ENCODE peak calls at places on chromosomes 6 and 20, in eight cellular contexts. N is cardiac fibroblast, P is fibroblast of lung, B is epithelial cell of esophagus, V is HL-60, J is choroid plexus epithelial cell, H is uterus, K is GM23338. G is an unnamed sample.

GRCh38 chr6:109458774-109459531 is 3.4 kb upstream of the MICAL1 start:
- DNase-seq in N (no peak), P (no peak), B (peak; percentile 19), V (peak; percentile 54), J (no peak), H (no peak), K (no peak), G (no peak)

GRCh38 chr6:148934534-148934933 is 187.7 kb downstream of the UST start:
- DNase-seq in N (peak; percentile 69), P (peak; percentile 40), B (peak; percentile 15), V (no peak), J (peak; percentile 26), H (peak; percentile 47), K (no peak), G (no peak)

GRCh38 chr6:111972714-111973678 is 80.9 kb upstream of the CCN6 start:
- DNase-seq in N (peak; percentile 98), P (peak; percentile 96), B (peak; percentile 92), V (no peak), J (peak; percentile 97), H (peak; percentile 78), K (peak; percentile 17), G (peak; percentile 88)

GRCh38 chr6:49787176-49787575 is at the start of gene PGK2:
- DNase-seq in N (peak; percentile 0), P (no peak), B (no peak), V (no peak), J (no peak), H (no peak), K (peak; percentile 88), G (no peak)

GRCh38 chr20:63114693-63115069 is 101.2 kb downstream of the YTHDF1 start:
- DNase-seq in N (no peak), P (no peak), B (no peak), V (no peak), J (no peak), H (no peak), K (no peak), G (no peak)

GRCh38 chr6:147776631-147777030 is 268.1 kb downstream of the SAMD5 start:
- DNase-seq in N (no peak), P (no peak), B (no peak), V (no peak), J (no peak), H (no peak), K (no peak), G (no peak)

GRCh38 chr20:17655865-17656489 is 26.1 kb downstream of the RRBP1 start:
- DNase-seq in N (peak; percentile 76), P (no peak), B (peak; percentile 48), V (no peak), J (peak; percentile 52), H (peak; percentile 15), K (peak; percentile 70), G (no peak)

GRCh38 chr6:163745566-163746400 is 331.3 kb downstream of the QKI start:
- DNase-seq in N (peak; percentile 68), P (peak; percentile 50), B (peak; percentile 93), V (no peak), J (peak; percentile 95), H (no peak), K (no peak), G (peak; percentile 23)

GRCh38 chr6:97813881-97814280 is 530.9 kb upstream of the MMS22L start:
- DNase-seq in N (no peak), P (no peak), B (no peak), V (no peak), J (no peak), H (no peak), K (no peak), G (no peak)

GRCh38 chr20:32569380-32570305 is 15.5 kb downstream of the NOL4L start:
- DNase-seq in N (no peak), P (no peak), B (no peak), V (no peak), J (peak; percentile 33), H (no peak), K (no peak), G (no peak)

GRCh38 chr20:53068241-53068640 is 96.1 kb downstream of the TSHZ2 start:
- DNase-seq in N (no peak), P (no peak), B (no peak), V (no peak), J (no peak), H (no peak), K (no peak), G (no peak)

GRCh38 chr6:145891565-145891964 is 72.6 kb downstream of the SHPRH start:
- DNase-seq in N (peak; percentile 58), P (peak; percentile 61), B (no peak), V (no peak), J (peak; percentile 90), H (no peak), K (no peak), G (peak; percentile 13)

GRCh38 chr6:1023229-1023628 is 288.7 kb upstream of the FOXQ1 start:
- DNase-seq in N (no peak), P (no peak), B (no peak), V (no peak), J (no peak), H (no peak), K (no peak), G (no peak)

GRCh38 chr6:1020837-1021236 is 291.1 kb upstream of the FOXQ1 start:
- DNase-seq in N (no peak), P (no peak), B (no peak), V (no peak), J (no peak), H (no peak), K (no peak), G (no peak)

GRCh38 chr6:1016329-1017302 is 295.3 kb upstream of the FOXQ1 start:
- DNase-seq in N (no peak), P (no peak), B (no peak), V (no peak), J (no peak), H (no peak), K (no peak), G (no peak)

GRCh38 chr6:1022719-1023118 is 289.2 kb upstream of the FOXQ1 start:
- DNase-seq in N (no peak), P (no peak), B (no peak), V (no peak), J (no peak), H (no peak), K (no peak), G (no peak)

GRCh38 chr6:1020133-1020532 is 291.8 kb upstream of the FOXQ1 start:
- DNase-seq in N (no peak), P (no peak), B (no peak), V (no peak), J (no peak), H (no peak), K (no peak), G (no peak)
- TF ChIP-seq CTCF in N (no peak), P (no peak), B (no peak), V (no peak), J (no peak), H (no peak), K (no peak), G (no peak)

DNA sequence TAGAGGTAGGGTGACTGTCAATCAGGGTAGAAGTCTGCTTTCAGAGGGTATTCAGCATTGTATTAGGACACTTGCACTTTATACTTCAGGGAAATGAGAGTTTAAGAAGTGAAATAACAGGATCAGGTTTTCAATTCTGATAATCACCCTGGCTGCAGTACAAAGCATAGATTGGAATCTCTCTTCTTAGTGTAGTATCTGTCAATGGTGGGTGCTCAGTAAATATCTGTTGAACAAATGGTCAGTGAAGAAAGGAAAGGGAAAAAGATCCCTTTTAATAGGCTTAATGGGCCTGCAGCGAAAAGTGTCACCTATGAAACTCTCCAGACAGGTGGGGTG is 18.7 kb downstream of the TUBB2B start:
- DNase-seq in N (no peak), P (no peak), B (no peak), V (no peak), J (no peak), H (no peak), K (no peak), G (no peak)
- H3K4me3 ChIP-seq in N (peak overlapping the region; percentile 15), P (no peak overlapping the region), B (no peak overlapping the region), V (no peak overlapping the region), J (no peak overlapping the region), H (no peak overlapping the region), K (no peak overlapping the region), G (peak overlapping the region; percentile 14)

GRCh38 chr20:47535994-47536393 is 34.3 kb downstream of the NCOA3 start:
- DNase-seq in N (no peak), P (no peak), B (no peak), V (no peak), J (no peak), H (no peak), K (no peak), G (no peak)

GRCh38 chr20:47533518-47534062 is 31.9 kb downstream of the NCOA3 start:
- DNase-seq in N (no peak), P (no peak), B (no peak), V (no peak), J (no peak), H (no peak), K (no peak), G (no peak)

GRCh38 chr20:47534405-47534804 is 32.7 kb downstream of the NCOA3 start:
- DNase-seq in N (no peak), P (no peak), B (no peak), V (no peak), J (no peak), H (no peak), K (no peak), G (no peak)

GRCh38 chr20:47532002-47532401 is 30.3 kb downstream of the NCOA3 start:
- DNase-seq in N (no peak), P (no peak), B (no peak), V (no peak), J (no peak), H (no peak), K (no peak), G (no peak)

GRCh38 chr20:47535088-47535487 is 33.4 kb downstream of the NCOA3 start:
- DNase-seq in N (no peak), P (no peak), B (no peak), V (no peak), J (no peak), H (no peak), K (peak; percentile 92), G (no peak)
- TF ChIP-seq CTCF in N (no peak), P (no peak), B (no peak), V (no peak), J (peak; percentile 36), H (no peak), K (peak; percentile 71), G (peak; percentile 8)

DNA sequence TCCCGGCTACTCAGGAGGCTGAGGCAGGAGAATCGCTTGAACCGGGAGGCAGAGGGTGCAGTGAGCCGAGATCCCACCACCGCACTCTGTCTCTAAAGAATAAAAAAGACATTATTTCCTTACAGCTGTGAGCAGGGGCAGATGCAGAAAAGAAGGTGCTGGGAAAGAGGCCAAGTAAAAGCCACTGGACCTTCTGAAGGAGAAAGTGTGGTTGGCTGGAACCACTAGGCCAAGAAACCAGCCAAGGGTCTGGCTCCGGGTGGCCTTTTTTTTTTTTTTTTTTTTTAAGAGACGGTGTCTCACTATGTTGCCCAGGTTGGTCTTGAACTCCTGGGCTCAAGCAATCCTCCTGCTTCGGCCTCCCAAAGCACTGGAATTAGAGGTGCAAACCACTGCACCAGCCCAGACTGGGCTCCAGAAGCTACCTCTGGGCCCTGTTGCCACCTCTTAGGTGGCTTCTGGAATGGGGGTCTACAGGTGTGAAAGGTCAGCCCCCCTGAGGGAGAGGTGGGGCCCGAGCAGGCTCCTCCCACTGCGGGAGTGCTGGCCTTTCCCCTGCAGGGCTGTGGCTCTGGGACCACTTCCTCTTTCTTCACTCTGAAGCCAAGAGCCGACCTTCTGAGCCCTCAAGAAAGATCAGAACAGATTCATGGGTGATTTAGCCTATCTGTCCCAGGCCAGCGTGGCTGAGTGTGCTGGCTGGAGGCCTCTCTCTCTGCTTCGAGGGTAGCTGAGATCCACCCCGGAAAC is at the start of gene FGD2:
- DNase-seq in N (no peak), P (no peak), B (no peak), V (no peak), J (no peak), H (no peak), K (no peak), G (no peak)
- H3K4me3 ChIP-seq in N (no peak within 1 kb of the TSS), P (no peak within 1 kb of the TSS), B (no peak within 1 kb of the TSS), V (no peak within 1 kb of the TSS), J (no peak within 1 kb of the TSS), H (no peak within 1 kb of the TSS), K (no peak within 1 kb of the TSS), G (no peak within 1 kb of the TSS)

GRCh38 chr6:12289655-12290489 is at the start of gene EDN1:
- DNase-seq in N (peak; percentile 90), P (peak; percentile 71), B (peak; percentile 88), V (no peak), J (peak; percentile 84), H (peak; percentile 50), K (peak; percentile 94), G (no peak)
- TF ChIP-seq CTCF in N (peak; percentile 59), P (peak; percentile 55), B (peak; percentile 56), V (peak; percentile 4), J (peak; percentile 67), H (peak; percentile 35), K (peak; percentile 19), G (peak; percentile 61)

G was measured in AG09309.